ENCODE peak calls at places on chromosomes 4 and X, in seven cellular contexts. T is sigmoid colon, R is H1, I is breast epithelium, K is endothelial cell of umbilical vein, A is GM12892, W is transverse colon. U is an unnamed sample.
A peak's percentile ranks its signal among the peaks of the same experiment; 100 is the strongest.

GRCh38 chr4:125013891-125014290 is 300.9 kb upstream of the FAT4 start:
- DNase-seq in T (no peak), K (no peak), A (no peak), I (no peak), R (peak; percentile 2), W (no peak), U (no peak)

GRCh38 chr4:13821522-13821921 is 194.0 kb upstream of the BOD1L1 start:
- DNase-seq in R (peak; percentile 25), I (no peak), K (no peak), T (no peak), W (no peak), A (no peak), U (no peak)

GRCh38 chr4:89538886-89539285 is 231.3 kb upstream of the GPRIN3 start:
- DNase-seq in R (no peak), K (peak; percentile 94), T (no peak), A (no peak), W (no peak), I (no peak), U (no peak)

GRCh38 chr4:28092610-28093009 is 1232.0 kb downstream of the STIM2 start:
- DNase-seq in A (no peak), R (no peak), W (no peak), K (no peak), I (no peak), T (no peak), U (no peak)

GRCh38 chr4:54255881-54256280 is 26.8 kb downstream of the PDGFRA start:
- DNase-seq in I (no peak), W (no peak), T (peak; percentile 72), R (no peak), K (no peak), A (no peak), U (no peak)

GRCh38 chr4:118270492-118270891 is 82.3 kb downstream of the PRSS12 start:
- DNase-seq in R (no peak), T (no peak), A (no peak), I (no peak), W (no peak), K (peak; percentile 63), U (no peak)

GRCh38 chr4:2259541-2260267 is 2.2 kb downstream of the MXD4 start:
- DNase-seq in A (no peak), K (no peak), T (peak; percentile 68), W (peak; percentile 7), R (no peak), I (no peak), U (peak; percentile 21)

GRCh38 chrX:4708970-4709760 is 995.7 kb upstream of the PRKX start:
- DNase-seq in K (no peak), R (no peak), I (no peak), A (no peak), T (no peak), W (no peak), U (peak; percentile 36)

GRCh38 chr4:80206541-80207171 is 9.4 kb downstream of the PRDM8 start:
- DNase-seq in I (no peak), A (no peak), K (peak; percentile 45), T (peak; percentile 70), W (no peak), R (no peak), U (no peak)

GRCh38 chrX:47283015-47283771 is 50.4 kb downstream of the USP11 start:
- DNase-seq in R (no peak), T (no peak), K (no peak), A (no peak), I (peak; percentile 18), W (no peak), U (no peak)

GRCh38 chr4:36432556-36432955 is 151.1 kb downstream of the DTHD1 start:
- DNase-seq in T (no peak), A (no peak), W (no peak), I (no peak), R (no peak), K (no peak), U (no peak)

GRCh38 chr4:5808081-5808741 is 84.7 kb downstream of the CRMP1 start:
- DNase-seq in I (no peak), A (no peak), R (no peak), T (peak; percentile 75), K (peak; percentile 22), W (no peak), U (no peak)

GRCh38 chrX:76428243-76429130 is 977 bp downstream of the MAGEE1 start:
- DNase-seq in T (peak; percentile 68), W (peak; percentile 14), R (no peak), A (no peak), K (no peak), I (no peak), U (peak; percentile 25)

GRCh38 chr4:8362483-8362882 is 78.0 kb downstream of the ACOX3 start:
- DNase-seq in K (no peak), I (no peak), R (no peak), T (peak; percentile 25), W (no peak), A (no peak), U (no peak)

GRCh38 chr4:185774815-185775684 is 36.9 kb downstream of the SORBS2 start:
- DNase-seq in T (no peak), W (no peak), A (no peak), R (no peak), K (peak; percentile 92), I (no peak), U (peak; percentile 42)

GRCh38 chr4:140188975-140189374 is 35.0 kb upstream of the MAML3 start:
- DNase-seq in I (peak; percentile 43), A (no peak), W (no peak), T (peak; percentile 65), R (no peak), K (peak; percentile 82), U (no peak)

GRCh38 chr4:121156822-121157769 is 7.0 kb downstream of the TNIP3 start:
- DNase-seq in R (peak; percentile 19), W (peak; percentile 39), K (peak; percentile 24), I (no peak), T (no peak), A (no peak), U (no peak)

GRCh38 chrX:124518888-124519287 is 172.5 kb downstream of the SH2D1A start:
- DNase-seq in R (no peak), W (no peak), A (no peak), T (no peak), I (no peak), K (no peak), U (no peak)

GRCh38 chrX:46770817-46771163 is 11.9 kb upstream of the SLC9A7 start:
- DNase-seq in K (peak; percentile 14), T (no peak), A (no peak), W (no peak), R (no peak), I (no peak), U (no peak)

GRCh38 chr4:102387552-102388150 is 42.4 kb upstream of the SLC39A8 start:
- DNase-seq in R (no peak), K (no peak), T (no peak), I (no peak), W (no peak), A (no peak), U (no peak)

GRCh38 chr4:110610940-110611785 is 11.7 kb downstream of the PITX2 start:
- DNase-seq in R (no peak), A (no peak), K (no peak), T (no peak), I (no peak), W (peak; percentile 78), U (no peak)

GRCh38 chrX:31580726-31581125 is 508.9 kb upstream of the FTHL17 start:
- DNase-seq in A (no peak), I (no peak), R (no peak), T (no peak), W (no peak), K (peak; percentile 45), U (no peak)

GRCh38 chr4:181427076-181427475 is 816.1 kb upstream of the TENM3 start:
- DNase-seq in K (no peak), R (no peak), T (no peak), W (no peak), A (no peak), I (no peak), U (no peak)

GRCh38 chrX:2767631-2768455 is 16.0 kb downstream of the XG start:
- DNase-seq in R (no peak), T (peak; percentile 90), I (no peak), K (no peak), W (peak; percentile 22), A (no peak), U (no peak)

GRCh38 chrX:130682990-130683389 is 220.0 kb downstream of the ENOX2 start:
- DNase-seq in R (no peak), K (no peak), A (no peak), T (no peak), W (no peak), I (no peak), U (no peak)

GRCh38 chr4:126890994-126891393 is 741.8 kb upstream of the INTU start:
- DNase-seq in A (no peak), K (no peak), I (no peak), R (no peak), W (no peak), T (no peak), U (no peak)

GRCh38 chr4:61446957-61447356 is 246.8 kb downstream of the ADGRL3 start:
- DNase-seq in K (no peak), W (no peak), T (no peak), I (no peak), A (no peak), R (no peak), U (no peak)

GRCh38 chrX:119617511-119618164 is 11.4 kb upstream of the NKRF start:
- DNase-seq in R (no peak), A (no peak), I (no peak), W (peak; percentile 37), T (no peak), K (no peak), U (peak; percentile 39)
- TF ChIP-seq POLR2A in R (no peak), A (peak; percentile 62), I (no peak), W (no peak), T (no peak), K (no peak), U (no peak)

GRCh38 chrX:107747596-107748161 is 27.9 kb downstream of the TSC22D3 start:
- DNase-seq in W (peak; percentile 22), K (no peak), A (no peak), R (no peak), T (no peak), I (no peak), U (no peak)
- TF ChIP-seq POLR2AphosphoS5 in W (no peak), K (no peak), A (no peak), R (no peak), T (peak; percentile 61), I (no peak), U (no peak)

GRCh38 chrX:136909706-136910564 is 29.4 kb upstream of the RBMX start:
- DNase-seq in R (peak; percentile 72), K (peak; percentile 82), I (peak; percentile 86), A (peak; percentile 39), W (peak; percentile 83), T (peak; percentile 96), U (peak; percentile 73)
- TF ChIP-seq POLR2A in R (no peak), K (peak; percentile 57), I (no peak), A (no peak), W (peak; percentile 60), T (peak; percentile 23), U (no peak)

DNA sequence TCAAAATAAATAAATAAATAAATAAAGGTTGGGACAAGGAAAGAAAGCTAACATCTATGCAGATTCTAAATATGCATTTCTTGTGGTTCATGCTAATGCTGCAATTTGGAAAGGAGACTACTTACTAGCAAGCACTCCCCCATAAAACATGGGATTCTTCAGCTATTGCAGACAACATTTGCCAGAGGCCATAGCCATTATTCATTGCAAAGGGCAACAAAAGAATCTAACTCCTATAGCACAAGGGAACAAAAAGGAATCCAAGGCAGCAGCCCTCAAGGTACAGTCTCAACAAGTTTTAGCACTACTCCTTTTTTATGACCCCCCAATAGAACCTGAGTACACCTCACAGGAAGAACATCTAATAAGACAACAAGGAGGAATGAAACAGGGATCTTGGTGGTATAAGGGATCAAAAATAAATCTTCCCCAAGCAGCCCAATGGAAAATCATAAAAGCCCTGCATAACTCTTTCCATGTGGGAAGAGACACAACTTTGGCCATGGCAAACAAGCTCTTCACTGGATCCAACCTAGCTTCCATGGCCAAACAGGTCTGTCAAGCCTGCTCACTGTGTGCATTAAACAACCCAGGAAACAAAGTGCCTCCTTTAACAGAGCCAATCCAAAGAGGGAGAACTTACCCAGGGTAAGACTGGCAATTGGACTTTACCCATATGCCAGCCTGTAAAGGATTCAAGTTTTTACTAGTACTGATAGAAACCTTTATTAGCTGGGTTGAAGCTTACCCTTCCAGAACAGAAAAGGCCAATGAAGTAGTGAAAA is 7.8 kb upstream of the HERC5 start:
- DNase-seq in R (no peak), A (no peak), I (no peak), K (no peak), T (no peak), W (no peak), U (no peak)
- TF ChIP-seq POLR2AphosphoS5 in R (no peak), A (no peak), I (no peak), K (no peak), T (no peak), W (no peak), U (no peak)

U was measured in stomach.